ENCODE peak calls at places on chromosomes 12 and 14, in ten cellular contexts. L, O, C, A, N, V, S, X, K and D are unnamed samples.

GRCh38 chr14:41986726-41987125 is 380.1 kb downstream of the LRFN5 start:
- DNase-seq in V (no peak), L (no peak), C (no peak), S (no peak), O (no peak), K (no peak), N (no peak), X (no peak), A (peak; percentile 15), D (no peak)

GRCh38 chr14:95291859-95292542 is 27.7 kb downstream of the CLMN start:
- DNase-seq in K (peak; percentile 62), A (peak; percentile 21), O (peak; percentile 81), S (no peak), V (no peak), L (peak; percentile 39), C (no peak), X (peak; percentile 71), N (peak; percentile 22), D (no peak)

GRCh38 chr12:124233846-124234620 is 60.9 kb upstream of the RFLNA start:
- DNase-seq in S (no peak), A (no peak), K (peak; percentile 6), L (no peak), X (no peak), N (no peak), C (no peak), O (no peak), V (no peak), D (no peak)

GRCh38 chr14:36027354-36027753 is 149.2 kb downstream of the PTCSC3 start:
- DNase-seq in L (no peak), V (no peak), A (no peak), X (no peak), S (no peak), O (no peak), C (no peak), N (no peak), K (no peak), D (no peak)

GRCh38 chr14:77543240-77543551 is 44.6 kb upstream of the ISM2 start:
- DNase-seq in O (no peak), S (no peak), C (no peak), A (no peak), K (peak; percentile 44), L (no peak), X (no peak), V (no peak), N (no peak), D (no peak)

GRCh38 chr14:55572578-55572977 is 7.4 kb upstream of the KTN1 start:
- DNase-seq in A (no peak), K (peak; percentile 82), S (no peak), N (no peak), V (no peak), L (no peak), O (no peak), C (no peak), X (no peak), D (no peak)

GRCh38 chr14:88005978-88006851 is 1.3 kb downstream of the GPR65 start:
- DNase-seq in X (no peak), O (no peak), K (no peak), C (peak; percentile 8), N (no peak), L (no peak), V (no peak), A (no peak), S (peak; percentile 74), D (no peak)

GRCh38 chr12:101927042-101927441 is 49.7 kb downstream of the DRAM1 start:
- DNase-seq in N (no peak), S (no peak), X (no peak), L (no peak), C (no peak), O (no peak), A (no peak), V (no peak), K (no peak), D (no peak)

GRCh38 chr12:120977531-120978295 is 630 bp upstream of the HNF1A start:
- DNase-seq in X (no peak), C (no peak), N (no peak), K (no peak), V (no peak), A (no peak), O (no peak), L (no peak), S (no peak), D (no peak)

GRCh38 chr12:120980800-120981368 is 2.5 kb downstream of the HNF1A start:
- DNase-seq in N (no peak), K (no peak), O (no peak), X (no peak), A (no peak), C (no peak), S (no peak), L (no peak), V (no peak), D (no peak)

GRCh38 chr12:120979862-120980696 is 1.7 kb downstream of the HNF1A start:
- DNase-seq in S (no peak), V (no peak), O (no peak), C (no peak), A (no peak), K (no peak), N (no peak), X (no peak), L (no peak), D (no peak)

GRCh38 chr12:120979220-120979861 is 998 bp downstream of the HNF1A start:
- DNase-seq in V (no peak), A (no peak), S (no peak), X (no peak), L (no peak), O (no peak), C (no peak), N (no peak), K (no peak), D (no peak)

DNA sequence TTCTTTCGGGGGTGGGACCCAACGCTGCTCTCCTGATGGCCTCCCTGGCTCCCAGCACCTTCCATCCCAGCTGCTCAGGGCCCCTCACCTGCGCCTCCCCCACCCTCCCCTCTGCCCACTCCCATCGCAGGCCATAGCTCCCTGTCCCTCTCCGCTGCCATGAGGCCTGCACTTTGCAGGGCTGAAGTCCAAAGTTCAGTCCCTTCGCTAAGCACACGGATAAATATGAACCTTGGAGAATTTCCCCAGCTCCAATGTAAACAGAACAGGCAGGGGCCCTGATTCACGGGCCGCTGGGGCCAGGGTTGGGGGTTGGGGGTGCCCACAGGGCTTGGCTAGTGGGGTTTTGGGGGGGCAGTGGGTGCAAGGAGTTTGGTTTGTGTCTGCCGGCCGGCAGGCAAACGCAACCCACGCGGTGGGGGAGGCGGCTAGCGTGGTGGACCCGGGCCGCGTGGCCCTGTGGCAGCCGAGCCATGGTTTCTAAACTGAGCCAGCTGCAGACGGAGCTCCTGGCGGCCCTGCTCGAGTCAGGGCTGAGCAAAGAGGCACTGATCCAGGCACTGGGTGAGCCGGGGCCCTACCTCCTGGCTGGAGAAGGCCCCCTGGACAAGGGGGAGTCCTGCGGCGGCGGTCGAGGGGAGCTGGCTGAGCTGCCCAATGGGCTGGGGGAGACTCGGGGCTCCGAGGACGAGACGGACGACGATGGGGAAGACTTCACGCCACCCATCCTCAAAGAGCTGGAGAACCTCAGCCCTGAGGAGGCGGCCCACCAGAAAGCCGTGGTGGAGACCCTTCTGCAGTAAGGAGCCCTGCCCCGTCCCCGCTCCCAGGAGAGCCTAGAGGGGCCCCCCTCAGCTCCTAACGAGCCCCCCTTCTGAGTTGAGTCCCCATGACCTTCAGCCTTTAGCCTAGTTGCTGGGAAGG is at the start of gene HNF1A:
- DNase-seq in O (no peak), C (no peak), N (no peak), A (no peak), K (no peak), L (no peak), S (no peak), V (no peak), X (no peak), D (no peak)
- TF ChIP-seq POLR2A in O (no peak), C (no peak), N (no peak), A (no peak), K (no peak), L (no peak), S (no peak), V (no peak), X (no peak), D (no peak)

DNA sequence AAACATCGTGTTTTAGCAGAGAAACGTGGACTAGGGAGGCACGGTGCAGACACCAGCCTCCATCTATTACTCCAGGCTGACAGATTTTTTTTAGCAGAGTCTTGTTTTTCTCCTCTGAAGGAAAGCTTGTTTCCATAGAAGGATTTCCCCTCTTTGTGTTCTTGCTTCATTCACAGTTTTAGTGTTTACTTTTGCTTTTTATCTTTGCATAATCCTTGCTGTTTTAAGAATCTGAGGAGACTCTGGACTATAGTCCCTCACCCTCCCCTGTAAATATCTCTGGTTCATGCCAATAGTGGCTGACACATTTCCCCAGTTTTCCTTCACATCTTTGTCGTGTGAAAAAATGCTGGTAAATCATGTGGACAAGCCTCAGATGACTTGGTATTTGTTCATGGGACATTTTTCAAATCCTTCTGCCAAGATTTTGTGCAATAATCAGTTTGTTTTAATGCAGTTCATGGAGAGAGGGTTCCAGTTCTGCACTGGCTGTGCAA is 39.9 kb upstream of the TMCC3 start:
- DNase-seq in V (no peak), L (no peak), O (no peak), A (no peak), K (peak; percentile 98), C (no peak), N (no peak), S (no peak), X (no peak), D (no peak)
- TF ChIP-seq POLR2AphosphoS5 in V (peak; percentile 30), L (peak; percentile 71), O (peak; percentile 17), A (no peak), K (no peak), C (no peak), N (no peak), S (no peak), X (peak; percentile 36), D (no peak)

GRCh38 chr12:772056-772697 is 19.8 kb downstream of the WNK1 start:
- DNase-seq in X (no peak), S (no peak), K (no peak), L (no peak), N (no peak), O (no peak), C (no peak), A (no peak), V (no peak), D (no peak)
- TF ChIP-seq POLR2A in X (no peak), S (no peak), K (no peak), L (no peak), N (no peak), O (no peak), C (no peak), A (no peak), V (no peak), D (no peak)

GRCh38 chr14:61104358-61104757 is 123.3 kb downstream of the SLC38A6 start:
- DNase-seq in V (no peak), O (no peak), N (no peak), L (no peak), C (no peak), X (no peak), S (no peak), K (no peak), A (no peak), D (no peak)

GRCh38 chr14:61106627-61107147 is 125.6 kb downstream of the SLC38A6 start:
- DNase-seq in S (no peak), O (no peak), K (no peak), A (no peak), L (no peak), N (no peak), X (no peak), V (peak; percentile 72), C (no peak), D (no peak)

GRCh38 chr14:61102549-61103466 is 121.8 kb downstream of the SLC38A6 start:
- DNase-seq in L (peak; percentile 34), X (no peak), K (no peak), C (no peak), V (peak; percentile 84), O (no peak), N (no peak), A (no peak), S (no peak), D (no peak)

GRCh38 chr14:61101803-61102548 is 120.9 kb downstream of the SLC38A6 start:
- DNase-seq in V (peak; percentile 68), L (no peak), O (no peak), N (no peak), A (no peak), K (peak; percentile 93), S (no peak), C (no peak), X (no peak), D (no peak)

GRCh38 chr14:61103541-61104339 is 122.7 kb downstream of the SLC38A6 start:
- DNase-seq in X (no peak), O (peak; percentile 76), N (peak; percentile 77), K (peak; percentile 94), L (no peak), A (peak; percentile 76), S (no peak), V (peak; percentile 92), C (peak; percentile 41), D (peak; percentile 38)
- TF ChIP-seq POLR2AphosphoS5 in X (no peak), O (peak; percentile 13), N (no peak), K (peak; percentile 90), L (peak; percentile 13), A (peak; percentile 28), S (no peak), V (peak; percentile 52), C (no peak), D (no peak)